ENCODE peak calls at places on chromosomes 7 and 10, in seven cellular contexts. W, Q, A, C, N, P and U are unnamed samples.

GRCh38 chr7:41700044-41700471 is 2.8 kb downstream of the INHBA start:
- DNase-seq in N (no peak), A (no peak), P (no peak), C (no peak), Q (no peak), W (no peak), U (no peak)

GRCh38 chr7:54596747-54597146 is 54.6 kb downstream of the VSTM2A start:
- DNase-seq in N (no peak), W (no peak), C (no peak), Q (no peak), P (no peak), A (no peak), U (no peak)

GRCh38 chr10:1056326-1057105 is at the start of gene WDR37:
- DNase-seq in P (peak; percentile 91), Q (peak; percentile 93), A (peak; percentile 90), N (peak; percentile 78), C (peak; percentile 98), W (peak; percentile 66), U (peak; percentile 79)

GRCh38 chr7:70097639-70098038 is 499.4 kb downstream of the AUTS2 start:
- DNase-seq in Q (no peak), C (no peak), N (no peak), A (no peak), W (no peak), P (no peak), U (no peak)

GRCh38 chr7:120857558-120858298 is at the start of gene TSPAN12:
- DNase-seq in Q (peak; percentile 59), W (peak; percentile 16), C (peak; percentile 93), P (peak; percentile 79), A (peak; percentile 36), N (no peak), U (peak; percentile 2)

GRCh38 chr7:33916357-33917081 is 11.2 kb downstream of the BMPER start:
- DNase-seq in A (no peak), Q (peak; percentile 13), W (no peak), C (no peak), P (no peak), N (no peak), U (no peak)

GRCh38 chr7:132578826-132579225 is 2.6 kb upstream of the PLXNA4 start:
- DNase-seq in Q (no peak), A (no peak), W (no peak), C (peak; percentile 79), N (no peak), P (no peak), U (no peak)

GRCh38 chr7:3239291-3239691 is 61.8 kb upstream of the SDK1 start:
- DNase-seq in W (peak; percentile 67), C (no peak), P (no peak), A (no peak), Q (no peak), N (no peak), U (no peak)

GRCh38 chr7:36155811-36156361 is 2.8 kb downstream of the EEPD1 start:
- DNase-seq in A (no peak), C (peak; percentile 83), P (peak; percentile 56), Q (peak; percentile 66), N (no peak), W (peak; percentile 14), U (no peak)

GRCh38 chr7:37494940-37495339 is 46.3 kb upstream of the ELMO1 start:
- DNase-seq in C (no peak), A (no peak), P (no peak), Q (no peak), W (peak; percentile 82), N (no peak), U (no peak)

GRCh38 chr7:80766724-80767123 is 128.3 kb downstream of the CD36 start:
- DNase-seq in Q (no peak), C (no peak), W (no peak), A (no peak), P (no peak), N (no peak), U (no peak)

GRCh38 chr7:10474048-10474447 is 499.6 kb upstream of the PHF14 start:
- DNase-seq in N (no peak), W (no peak), P (peak; percentile 25), C (no peak), Q (peak; percentile 22), A (no peak), U (no peak)

GRCh38 chr7:50580053-50580452 is 14.8 kb upstream of the DDC start:
- DNase-seq in Q (no peak), W (no peak), A (no peak), P (no peak), N (no peak), C (no peak), U (no peak)

GRCh38 chr7:140079121-140079536 is 16.4 kb upstream of the PARP12 start:
- DNase-seq in P (peak; percentile 77), N (no peak), C (peak; percentile 91), Q (peak; percentile 48), W (no peak), A (no peak), U (no peak)

GRCh38 chr10:84683980-84684740 is 355.8 kb downstream of the CCSER2 start:
- DNase-seq in A (no peak), C (no peak), N (no peak), P (no peak), W (no peak), Q (no peak), U (no peak)

GRCh38 chr7:127976722-127977121 is 54.5 kb downstream of the LRRC4 start:
- DNase-seq in P (no peak), Q (no peak), W (no peak), N (no peak), C (no peak), A (no peak), U (no peak)

GRCh38 chr7:28203498-28204240 is 23.1 kb upstream of the JAZF1 start:
- DNase-seq in W (no peak), N (no peak), P (no peak), C (no peak), Q (peak; percentile 61), A (no peak), U (no peak)

GRCh38 chr7:28272461-28272877 is 91.9 kb upstream of the JAZF1 start:
- DNase-seq in N (no peak), Q (peak; percentile 79), W (peak; percentile 16), C (peak; percentile 87), P (peak; percentile 59), A (peak; percentile 8), U (no peak)